ENCODE peak calls at places on chromosomes 12 and 14, in five cellular contexts. T is LoVo; V is NCI-H1436; Y is body of pancreas; O is effector memory CD4-positive, alpha-beta T cell. X is an unnamed sample.
A peak's percentile ranks its signal among the peaks of the same experiment; 100 is the strongest.

GRCh38 chr12:68236421-68237059 is 10.9 kb upstream of the IL26 start:
- DNase-seq in T (peak; percentile 60), Y (peak; percentile 35), O (no peak), V (no peak), X (no peak)

GRCh38 chr14:75196468-75196867 is 20.1 kb upstream of the TMED10 start:
- DNase-seq in O (no peak), Y (peak; percentile 34), V (peak; percentile 42), T (no peak), X (no peak)

GRCh38 chr14:54818201-54819133 is 84.2 kb downstream of the GCH1 start:
- DNase-seq in Y (no peak), O (no peak), V (peak; percentile 93), T (peak; percentile 25), X (no peak)

GRCh38 chr12:77751939-77752338 is 78.8 kb upstream of the NAV3 start:
- DNase-seq in Y (no peak), T (peak; percentile 66), V (no peak), O (no peak), X (no peak)

GRCh38 chr14:37864861-37865718 is 269.7 kb downstream of the TTC6 start:
- DNase-seq in T (no peak), V (no peak), Y (no peak), O (no peak), X (no peak)

GRCh38 chr14:94368956-94369355 is 19.4 kb downstream of the SERPINA1 start:
- DNase-seq in V (no peak), O (no peak), Y (no peak), T (no peak), X (no peak)

GRCh38 chr14:33282811-33283210 is 344.1 kb downstream of the NPAS3 start:
- DNase-seq in T (no peak), Y (no peak), O (no peak), V (no peak), X (no peak)

GRCh38 chr12:49626836-49627235 is 3.5 kb downstream of the PRPF40B start:
- DNase-seq in O (no peak), Y (no peak), V (no peak), T (no peak), X (no peak)

GRCh38 chr14:94019329-94019728 is 6.8 kb upstream of the OTUB2 start:
- DNase-seq in O (no peak), Y (no peak), T (no peak), V (no peak), X (no peak)

GRCh38 chr12:108517288-108518100 is 2.4 kb downstream of the FICD start:
- DNase-seq in V (no peak), Y (no peak), T (no peak), O (no peak), X (no peak)

GRCh38 chr14:74942608-74943007 is 12.8 kb downstream of the PGF start:
- DNase-seq in T (no peak), O (no peak), Y (no peak), V (peak; percentile 45), X (no peak)

GRCh38 chr14:88468396-88468795 is 82.9 kb downstream of the SPATA7 start:
- DNase-seq in O (no peak), V (no peak), T (no peak), Y (no peak), X (no peak)

GRCh38 chr12:108551556-108551955 is 9.4 kb downstream of the SART3 start:
- DNase-seq in O (no peak), T (no peak), V (no peak), Y (no peak), X (no peak)

GRCh38 chr12:58378038-58378437 is 436.7 kb downstream of the ATP23 start:
- DNase-seq in V (no peak), Y (no peak), O (no peak), T (no peak), X (no peak)

GRCh38 chr12:21438643-21439042 is 1.2 kb downstream of the PYROXD1 start:
- DNase-seq in Y (no peak), T (no peak), O (no peak), V (no peak), X (no peak)

GRCh38 chr14:24425704-24426103 is 3.8 kb downstream of the CBLN3 start:
- DNase-seq in O (no peak), T (no peak), V (no peak), Y (no peak), X (no peak)

GRCh38 chr14:99774526-99775307 is 18.5 kb upstream of the EML1 start:
- DNase-seq in T (no peak), O (no peak), V (no peak), Y (no peak), X (no peak)

GRCh38 chr14:31261523-31261858 is 53.9 kb upstream of the HECTD1 start:
- DNase-seq in Y (no peak), T (no peak), V (no peak), O (no peak), X (no peak)

GRCh38 chr12:122928033-122928890 is 32.3 kb upstream of the VPS37B start:
- DNase-seq in T (no peak), O (no peak), Y (no peak), V (no peak), X (no peak)

X was measured in lung.